ENCODE peak calls at places on chromosomes 5 and 9, in nine cellular contexts. One of them, this sample, is unnamed.

GRCh38 chr9:108434502-108434901 is 421.3 kb downstream of the ACTL7B start:
- DNase-seq in fibroblast of lung: peak; percentile 75
- DNase-seq in aorta: no peak
- DNase-seq in stomach: no peak
- DNase-seq in Peyer's patch: no peak
- DNase-seq in lower lobe of right lung: no peak
- DNase-seq in spleen: no peak
- DNase-seq in mammary epithelial cell: no peak
- DNase-seq in psoas muscle: no peak
- DNase-seq in this sample: no peak

GRCh38 chr5:151424892-151425523 is 22.4 kb upstream of the SLC36A1 start:
- DNase-seq in mammary epithelial cell: no peak
- DNase-seq in lower lobe of right lung: no peak
- DNase-seq in Peyer's patch: no peak
- DNase-seq in fibroblast of lung: no peak
- DNase-seq in stomach: no peak
- DNase-seq in aorta: no peak
- DNase-seq in psoas muscle: no peak
- DNase-seq in spleen: no peak
- DNase-seq in this sample: peak; percentile 84

GRCh38 chr5:448061-448765 is 5.2 kb downstream of the EXOC3 start:
- DNase-seq in aorta: peak; percentile 92
- DNase-seq in fibroblast of lung: no peak
- DNase-seq in lower lobe of right lung: peak; percentile 84
- DNase-seq in stomach: peak; percentile 28
- DNase-seq in psoas muscle: peak; percentile 69
- DNase-seq in spleen: peak; percentile 89
- DNase-seq in Peyer's patch: peak; percentile 47
- DNase-seq in mammary epithelial cell: no peak
- DNase-seq in this sample: no peak

GRCh38 chr9:71361357-71361756 is 239.9 kb upstream of the TRPM3 start:
- DNase-seq in fibroblast of lung: no peak
- DNase-seq in Peyer's patch: no peak
- DNase-seq in stomach: no peak
- DNase-seq in mammary epithelial cell: no peak
- DNase-seq in spleen: no peak
- DNase-seq in lower lobe of right lung: no peak
- DNase-seq in aorta: no peak
- DNase-seq in psoas muscle: no peak
- DNase-seq in this sample: no peak

GRCh38 chr5:160463775-160464465 is 42.3 kb downstream of the PTTG1 start:
- DNase-seq in lower lobe of right lung: no peak
- DNase-seq in stomach: no peak
- DNase-seq in mammary epithelial cell: peak; percentile 82
- DNase-seq in aorta: no peak
- DNase-seq in psoas muscle: no peak
- DNase-seq in Peyer's patch: no peak
- DNase-seq in fibroblast of lung: peak; percentile 62
- DNase-seq in spleen: no peak
- DNase-seq in this sample: no peak

GRCh38 chr9:109968702-109969450 is 188.9 kb downstream of the PALM2AKAP2 start:
- DNase-seq in mammary epithelial cell: peak; percentile 8
- DNase-seq in fibroblast of lung: peak; percentile 37
- DNase-seq in Peyer's patch: no peak
- DNase-seq in lower lobe of right lung: no peak
- DNase-seq in spleen: no peak
- DNase-seq in aorta: no peak
- DNase-seq in psoas muscle: no peak
- DNase-seq in stomach: no peak
- DNase-seq in this sample: peak; percentile 28

GRCh38 chr5:109898547-109899544 is 209.1 kb downstream of the MAN2A1 start:
- DNase-seq in lower lobe of right lung: no peak
- DNase-seq in Peyer's patch: no peak
- DNase-seq in psoas muscle: no peak
- DNase-seq in spleen: no peak
- DNase-seq in mammary epithelial cell: no peak
- DNase-seq in aorta: peak; percentile 42
- DNase-seq in stomach: no peak
- DNase-seq in fibroblast of lung: peak; percentile 1
- DNase-seq in this sample: no peak

GRCh38 chr9:101445353-101446029 is 9.9 kb upstream of the ALDOB start:
- DNase-seq in lower lobe of right lung: no peak
- DNase-seq in stomach: no peak
- DNase-seq in mammary epithelial cell: no peak
- DNase-seq in Peyer's patch: no peak
- DNase-seq in psoas muscle: no peak
- DNase-seq in fibroblast of lung: peak; percentile 26
- DNase-seq in spleen: no peak
- DNase-seq in aorta: no peak
- DNase-seq in this sample: no peak

GRCh38 chr5:58327289-58327688 is 132.6 kb downstream of the PLK2 start:
- DNase-seq in fibroblast of lung: no peak
- DNase-seq in psoas muscle: no peak
- DNase-seq in mammary epithelial cell: no peak
- DNase-seq in spleen: no peak
- DNase-seq in lower lobe of right lung: no peak
- DNase-seq in Peyer's patch: no peak
- DNase-seq in aorta: no peak
- DNase-seq in stomach: no peak
- DNase-seq in this sample: no peak

GRCh38 chr5:135821802-135822201 is 12.7 kb upstream of the SLC25A48 start:
- DNase-seq in fibroblast of lung: no peak
- DNase-seq in lower lobe of right lung: no peak
- DNase-seq in aorta: no peak
- DNase-seq in psoas muscle: no peak
- DNase-seq in stomach: no peak
- DNase-seq in spleen: no peak
- DNase-seq in Peyer's patch: no peak
- DNase-seq in mammary epithelial cell: no peak
- DNase-seq in this sample: peak; percentile 12

GRCh38 chr9:30382271-30382670 is 2002.2 kb upstream of the ACO1 start:
- DNase-seq in spleen: no peak
- DNase-seq in fibroblast of lung: no peak
- DNase-seq in stomach: no peak
- DNase-seq in lower lobe of right lung: no peak
- DNase-seq in mammary epithelial cell: no peak
- DNase-seq in Peyer's patch: no peak
- DNase-seq in aorta: no peak
- DNase-seq in psoas muscle: no peak
- DNase-seq in this sample: no peak

GRCh38 chr5:124199902-124200301 is 546.5 kb downstream of the ZNF608 start:
- DNase-seq in spleen: no peak
- DNase-seq in lower lobe of right lung: no peak
- DNase-seq in psoas muscle: no peak
- DNase-seq in mammary epithelial cell: no peak
- DNase-seq in fibroblast of lung: no peak
- DNase-seq in Peyer's patch: no peak
- DNase-seq in aorta: no peak
- DNase-seq in stomach: no peak
- DNase-seq in this sample: no peak

DNA sequence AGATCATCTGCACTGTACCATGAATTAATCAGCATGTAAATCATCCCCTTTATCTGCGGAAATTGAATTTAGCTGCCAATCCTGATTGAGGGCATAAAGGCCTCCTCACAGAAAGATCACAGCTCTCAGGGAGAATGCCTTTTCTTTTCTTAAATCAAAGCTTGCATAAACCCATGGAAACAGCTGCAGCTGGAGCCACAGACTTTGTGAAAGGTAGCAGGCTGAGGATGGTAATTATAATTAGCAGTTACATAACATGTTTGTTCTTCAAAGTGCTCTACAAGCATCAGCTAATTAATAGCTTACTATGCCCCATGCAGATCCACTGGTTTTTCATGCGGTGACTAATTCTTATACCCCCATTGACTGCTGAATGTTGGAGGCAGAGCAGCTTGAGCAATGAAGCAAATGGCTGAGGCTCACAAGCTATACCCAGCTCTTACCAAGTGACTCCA is 54.6 kb downstream of the SUSD1 start:
- DNase-seq in psoas muscle: no peak
- DNase-seq in fibroblast of lung: no peak
- DNase-seq in Peyer's patch: no peak
- DNase-seq in spleen: no peak
- DNase-seq in mammary epithelial cell: no peak
- DNase-seq in aorta: no peak
- DNase-seq in stomach: no peak
- DNase-seq in lower lobe of right lung: no peak
- DNase-seq in this sample: no peak
- H3K4me3 ChIP-seq in psoas muscle: no peak overlapping the region
- H3K4me3 ChIP-seq in fibroblast of lung: no peak overlapping the region
- H3K4me3 ChIP-seq in Peyer's patch: no peak overlapping the region
- H3K4me3 ChIP-seq in spleen: no peak overlapping the region
- H3K4me3 ChIP-seq in mammary epithelial cell: no peak overlapping the region
- H3K4me3 ChIP-seq in aorta: no peak overlapping the region
- H3K4me3 ChIP-seq in stomach: no peak overlapping the region
- H3K4me3 ChIP-seq in lower lobe of right lung: no peak overlapping the region
- H3K4me3 ChIP-seq in this sample: no peak overlapping the region

DNA sequence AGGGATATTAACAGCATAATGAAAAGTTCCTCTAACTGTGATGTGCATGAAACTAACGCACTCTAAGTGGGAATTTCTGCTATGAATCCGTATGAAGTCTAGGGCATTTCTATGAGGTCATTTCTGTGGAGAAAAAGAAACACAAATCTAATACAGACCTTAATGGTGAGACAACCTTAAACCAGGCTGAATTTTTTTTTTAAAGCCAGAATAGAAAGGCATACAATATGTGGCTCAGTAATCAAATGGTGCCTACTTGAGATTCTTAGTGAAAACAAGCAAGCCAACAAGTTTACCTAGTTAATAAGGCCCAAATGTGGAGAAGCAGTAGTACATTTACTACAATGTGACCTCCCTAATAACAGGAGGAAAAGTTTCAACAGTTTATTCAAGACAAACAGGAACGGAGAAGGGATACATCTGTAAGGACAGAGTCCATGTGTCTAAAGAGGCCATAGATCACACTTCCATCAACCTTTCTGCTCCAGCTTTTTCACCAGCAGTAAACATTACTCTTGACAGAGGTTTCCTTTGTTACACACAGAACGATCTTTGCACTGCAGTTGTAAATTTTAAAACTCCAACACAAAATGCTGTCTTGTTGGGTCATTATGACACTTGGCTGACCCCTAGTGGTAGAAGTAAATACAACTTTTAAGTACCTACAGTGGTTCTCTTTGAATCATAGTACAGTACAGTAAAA is 26.2 kb downstream of the CARNMT1 start:
- DNase-seq in mammary epithelial cell: peak; percentile 58
- DNase-seq in lower lobe of right lung: no peak
- DNase-seq in psoas muscle: no peak
- DNase-seq in Peyer's patch: no peak
- DNase-seq in aorta: no peak
- DNase-seq in fibroblast of lung: peak; percentile 94
- DNase-seq in spleen: no peak
- DNase-seq in stomach: no peak
- DNase-seq in this sample: peak; percentile 15
- H3K27me3 ChIP-seq in mammary epithelial cell: no peaks in the 10 kb centered on the region
- H3K27me3 ChIP-seq in lower lobe of right lung: no peaks in the 10 kb centered on the region
- H3K27me3 ChIP-seq in psoas muscle: no peaks in the 10 kb centered on the region
- H3K27me3 ChIP-seq in Peyer's patch: no peaks in the 10 kb centered on the region
- H3K27me3 ChIP-seq in aorta: no peaks in the 10 kb centered on the region
- H3K27me3 ChIP-seq in fibroblast of lung: no peaks in the 10 kb centered on the region
- H3K27me3 ChIP-seq in spleen: no peaks in the 10 kb centered on the region
- H3K27me3 ChIP-seq in stomach: no peaks in the 10 kb centered on the region
- H3K27me3 ChIP-seq in this sample: no peaks in the 10 kb centered on the region

GRCh38 chr5:6877986-6878828 is 165.0 kb downstream of the TENT4A start:
- DNase-seq in lower lobe of right lung: no peak
- DNase-seq in psoas muscle: no peak
- DNase-seq in spleen: no peak
- DNase-seq in stomach: no peak
- DNase-seq in fibroblast of lung: no peak
- DNase-seq in mammary epithelial cell: no peak
- DNase-seq in Peyer's patch: no peak
- DNase-seq in aorta: no peak
- DNase-seq in this sample: no peak
- H3K36me3 ChIP-seq in lower lobe of right lung: no peaks in the 10 kb centered on the region
- H3K36me3 ChIP-seq in psoas muscle: no peaks in the 10 kb centered on the region
- H3K36me3 ChIP-seq in spleen: no peaks in the 10 kb centered on the region
- H3K36me3 ChIP-seq in stomach: no peaks in the 10 kb centered on the region
- H3K36me3 ChIP-seq in fibroblast of lung: no peaks in the 10 kb centered on the region
- H3K36me3 ChIP-seq in mammary epithelial cell: no peaks in the 10 kb centered on the region
- H3K36me3 ChIP-seq in Peyer's patch: no peaks in the 10 kb centered on the region
- H3K36me3 ChIP-seq in aorta: no peaks in the 10 kb centered on the region
- H3K36me3 ChIP-seq in this sample: no peaks in the 10 kb centered on the region

GRCh38 chr5:138841531-138841930 is 33.6 kb downstream of the LRRTM2 start:
- DNase-seq in spleen: no peak
- DNase-seq in aorta: no peak
- DNase-seq in psoas muscle: no peak
- DNase-seq in fibroblast of lung: no peak
- DNase-seq in mammary epithelial cell: no peak
- DNase-seq in lower lobe of right lung: no peak
- DNase-seq in stomach: no peak
- DNase-seq in Peyer's patch: no peak
- DNase-seq in this sample: no peak

GRCh38 chr5:138849439-138849838 is 25.7 kb downstream of the LRRTM2 start:
- DNase-seq in mammary epithelial cell: peak; percentile 52
- DNase-seq in lower lobe of right lung: no peak
- DNase-seq in Peyer's patch: no peak
- DNase-seq in stomach: no peak
- DNase-seq in spleen: no peak
- DNase-seq in psoas muscle: no peak
- DNase-seq in fibroblast of lung: no peak
- DNase-seq in aorta: no peak
- DNase-seq in this sample: no peak

GRCh38 chr5:138844812-138845513 is 30.2 kb downstream of the LRRTM2 start:
- DNase-seq in mammary epithelial cell: peak; percentile 86
- DNase-seq in fibroblast of lung: peak; percentile 62
- DNase-seq in aorta: no peak
- DNase-seq in lower lobe of right lung: no peak
- DNase-seq in psoas muscle: no peak
- DNase-seq in stomach: no peak
- DNase-seq in spleen: no peak
- DNase-seq in Peyer's patch: no peak
- DNase-seq in this sample: no peak

GRCh38 chr5:138840100-138840499 is 35.0 kb downstream of the LRRTM2 start:
- DNase-seq in stomach: no peak
- DNase-seq in psoas muscle: no peak
- DNase-seq in lower lobe of right lung: no peak
- DNase-seq in spleen: no peak
- DNase-seq in fibroblast of lung: no peak
- DNase-seq in mammary epithelial cell: no peak
- DNase-seq in aorta: no peak
- DNase-seq in Peyer's patch: no peak
- DNase-seq in this sample: no peak

DNA sequence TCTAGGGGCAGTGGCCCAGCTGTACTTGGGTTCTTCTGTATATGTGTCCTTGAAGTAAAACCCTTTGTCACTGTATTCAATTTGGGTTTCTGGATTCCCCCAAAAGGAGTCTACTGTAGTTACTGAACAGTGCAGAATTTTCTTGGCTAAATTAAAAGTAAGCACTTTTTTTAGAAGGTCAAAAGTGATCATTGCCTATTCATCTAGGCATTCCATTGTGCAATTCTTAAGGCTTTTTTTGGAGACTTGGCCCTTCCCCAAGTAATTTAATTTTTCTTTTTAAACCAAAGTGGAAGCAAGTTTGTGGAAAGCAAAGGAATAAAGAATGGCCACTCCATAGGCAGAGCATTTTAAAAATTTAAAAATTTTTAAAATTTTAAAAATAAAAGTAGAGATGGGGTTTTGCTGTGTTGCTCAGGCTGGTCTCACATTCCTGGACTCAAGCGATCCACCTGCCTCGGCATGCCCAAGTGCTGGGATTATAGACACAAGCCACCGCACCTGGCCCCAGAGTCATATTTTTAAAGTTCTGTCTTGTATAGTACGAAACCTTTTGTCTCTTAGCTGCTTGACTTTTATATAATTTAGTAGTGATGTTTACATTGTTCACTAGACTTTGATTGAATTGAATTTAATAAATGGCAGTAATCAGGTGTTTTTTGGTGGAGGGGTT is 31.2 kb downstream of the LRRTM2 start:
- DNase-seq in Peyer's patch: no peak
- DNase-seq in aorta: no peak
- DNase-seq in spleen: no peak
- DNase-seq in lower lobe of right lung: no peak
- DNase-seq in fibroblast of lung: peak; percentile 78
- DNase-seq in mammary epithelial cell: peak; percentile 68
- DNase-seq in psoas muscle: no peak
- DNase-seq in stomach: no peak
- DNase-seq in this sample: no peak
- H3K4me3 ChIP-seq in Peyer's patch: no peak overlapping the region
- H3K4me3 ChIP-seq in aorta: no peak overlapping the region
- H3K4me3 ChIP-seq in spleen: no peak overlapping the region
- H3K4me3 ChIP-seq in lower lobe of right lung: no peak overlapping the region
- H3K4me3 ChIP-seq in fibroblast of lung: no peak overlapping the region
- H3K4me3 ChIP-seq in mammary epithelial cell: peak overlapping the region; percentile 9
- H3K4me3 ChIP-seq in psoas muscle: peak overlapping the region; percentile 33
- H3K4me3 ChIP-seq in stomach: no peak overlapping the region
- H3K4me3 ChIP-seq in this sample: no peak overlapping the region